ENCODE peak calls at places on chromosomes 4 and X, in eight cellular contexts. Y, S, O, Q, P, C, X and F are unnamed samples.

GRCh38 chr4:6763330-6763851 is 19.1 kb upstream of the KIAA0232 start:
- DNase-seq in Y (no peak), S (peak; percentile 91), O (no peak), Q (no peak), P (no peak), C (no peak), X (peak; percentile 45), F (no peak)

GRCh38 chr4:138910914-138911336 is 104.7 kb upstream of the NOCT start:
- DNase-seq in Y (peak; percentile 90), S (peak; percentile 88), O (peak; percentile 72), Q (peak; percentile 55), P (peak; percentile 89), C (peak; percentile 79), X (peak; percentile 75), F (peak; percentile 55)

GRCh38 chrX:5829469-5829868 is 399.2 kb downstream of the NLGN4X start:
- DNase-seq in Y (no peak), S (no peak), O (no peak), Q (no peak), P (no peak), C (no peak), X (no peak), F (no peak)

GRCh38 chr4:85724801-85725548 is 250.0 kb downstream of the ARHGAP24 start:
- DNase-seq in Y (peak; percentile 64), S (no peak), O (no peak), Q (no peak), P (no peak), C (no peak), X (no peak), F (no peak)

GRCh38 chr4:8407756-8408155 is 32.8 kb downstream of the ACOX3 start:
- DNase-seq in Y (no peak), S (no peak), O (peak; percentile 69), Q (no peak), P (no peak), C (no peak), X (peak; percentile 42), F (no peak)

GRCh38 chrX:2819345-2820130 is 9.2 kb upstream of the GYG2 start:
- DNase-seq in Y (peak; percentile 21), S (no peak), O (no peak), Q (no peak), P (no peak), C (no peak), X (no peak), F (no peak)

GRCh38 chrX:49278081-49278480 is 8.5 kb downstream of the PPP1R3F start:
- DNase-seq in Y (no peak), S (no peak), O (no peak), Q (no peak), P (no peak), C (no peak), X (no peak), F (no peak)

GRCh38 chr4:40340034-40340433 is 4.9 kb downstream of the CHRNA9 start:
- DNase-seq in Y (no peak), S (no peak), O (no peak), Q (no peak), P (no peak), C (no peak), X (no peak), F (no peak)

GRCh38 chr4:8910822-8911310 is 39.2 kb upstream of the HMX1 start:
- DNase-seq in Y (no peak), S (no peak), O (peak; percentile 13), Q (no peak), P (no peak), C (no peak), X (no peak), F (no peak)

GRCh38 chrX:15769300-15769954 is 20.9 kb upstream of the ZRSR2 start:
- DNase-seq in Y (no peak), S (no peak), O (no peak), Q (no peak), P (no peak), C (no peak), X (no peak), F (no peak)

GRCh38 chr4:36841583-36842326 is 402.8 kb upstream of the NWD2 start:
- DNase-seq in Y (no peak), S (no peak), O (no peak), Q (no peak), P (no peak), C (no peak), X (no peak), F (peak; percentile 40)

GRCh38 chrX:123665197-123665596 is 67.7 kb downstream of the THOC2 start:
- DNase-seq in Y (peak; percentile 0), S (peak; percentile 96), O (no peak), Q (no peak), P (no peak), C (no peak), X (no peak), F (no peak)

GRCh38 chrX:14916017-14916674 is 42.9 kb downstream of the MOSPD2 start:
- DNase-seq in Y (peak; percentile 17), S (no peak), O (no peak), Q (no peak), P (no peak), C (no peak), X (no peak), F (peak; percentile 47)

DNA sequence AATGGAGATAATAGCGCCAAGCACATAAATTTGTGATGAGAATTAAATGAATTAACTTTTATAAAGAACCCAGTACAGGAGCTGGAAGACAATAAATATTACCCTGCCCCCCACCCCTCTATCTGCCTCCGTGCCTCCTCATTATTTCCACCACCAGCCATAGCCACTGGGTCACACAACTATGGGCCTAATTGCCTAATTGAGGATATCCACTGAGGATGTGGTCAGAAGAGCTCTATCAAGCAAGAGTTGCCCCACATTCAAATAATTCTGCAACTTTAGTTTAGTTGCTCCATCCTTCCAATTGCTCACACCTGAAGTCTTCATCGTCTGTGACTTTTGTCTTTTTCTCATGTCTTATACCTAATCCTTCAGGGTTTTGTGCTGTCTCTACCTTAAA is 9.5 kb upstream of the CXCL8 start:
- DNase-seq in Y (no peak), S (no peak), O (no peak), Q (no peak), P (no peak), C (no peak), X (no peak), F (no peak)
- H3K4me1 ChIP-seq in Y (peaks cover 9% of the 10 kb centered on the region), S (peaks cover 23% of the 10 kb centered on the region), O (peaks cover 3% of the 10 kb centered on the region), Q (peaks cover 6% of the 10 kb centered on the region), P (peaks cover 16% of the 10 kb centered on the region), C (peaks cover 42% of the 10 kb centered on the region), X (peaks cover 9% of the 10 kb centered on the region), F (peaks cover 60% of the 10 kb centered on the region)

DNA sequence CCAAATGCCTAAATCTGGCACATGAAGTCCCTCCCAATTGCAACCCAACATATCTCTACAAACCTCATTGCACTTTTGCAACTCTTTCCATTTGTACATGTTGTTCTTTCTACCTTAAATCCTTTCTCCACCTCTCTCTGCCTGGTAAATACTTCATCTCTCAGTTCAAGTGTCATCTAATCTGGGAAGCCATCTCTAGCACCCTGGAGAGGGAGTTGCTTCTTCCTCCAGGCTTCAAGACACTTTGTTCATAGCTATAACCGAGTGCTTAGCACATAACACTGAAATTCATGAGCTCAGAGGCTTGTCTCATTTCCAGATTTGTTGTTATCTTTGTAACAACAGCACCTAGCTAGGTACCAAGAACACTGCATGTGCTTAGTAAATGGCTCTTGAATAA is 114.8 kb upstream of the NAP1L5 start:
- DNase-seq in Y (no peak), S (no peak), O (no peak), Q (no peak), P (no peak), C (no peak), X (no peak), F (no peak)
- H3K4me1 ChIP-seq in Y (no peaks in the 10 kb centered on the region), S (no peaks in the 10 kb centered on the region), O (peaks cover 5% of the 10 kb centered on the region), Q (peaks cover 7% of the 10 kb centered on the region), P (peaks cover 20% of the 10 kb centered on the region), C (peaks cover 77% of the 10 kb centered on the region), X (peaks cover 58% of the 10 kb centered on the region), F (no peaks in the 10 kb centered on the region)

DNA sequence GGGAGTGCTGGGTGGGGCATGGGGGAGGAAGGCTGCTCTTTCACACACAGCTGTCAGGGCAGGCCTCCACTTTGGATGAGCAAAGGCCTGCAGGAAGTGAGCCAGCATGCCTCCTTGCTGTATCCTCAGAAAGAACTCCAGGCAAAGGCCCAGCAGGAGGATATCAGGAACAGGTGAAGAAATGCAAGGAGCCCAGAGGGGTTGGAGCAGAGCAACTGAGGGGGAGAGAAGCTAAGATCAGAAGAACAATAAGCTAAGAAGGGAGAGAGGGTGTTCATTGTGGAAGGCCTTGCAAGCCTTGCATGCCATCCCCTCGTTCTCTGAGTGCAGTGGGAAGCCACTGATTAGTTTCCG is 115.1 kb downstream of the CAMK2D start:
- DNase-seq in Y (peak; percentile 39), S (peak; percentile 36), O (no peak), Q (no peak), P (no peak), C (no peak), X (peak; percentile 63), F (no peak)
- H3K4me1 ChIP-seq in Y (peaks cover 7% of the 10 kb centered on the region), S (peaks cover 34% of the 10 kb centered on the region), O (peaks cover 18% of the 10 kb centered on the region), Q (peaks cover 7% of the 10 kb centered on the region), P (no peaks in the 10 kb centered on the region), C (peaks cover 54% of the 10 kb centered on the region), X (peaks cover 62% of the 10 kb centered on the region), F (peaks cover 17% of the 10 kb centered on the region)

GRCh38 chrX:70169281-70169680 is 8.0 kb upstream of the DGAT2L6 start:
- DNase-seq in Y (no peak), S (no peak), O (no peak), Q (no peak), P (no peak), C (no peak), X (no peak), F (no peak)

GRCh38 chrX:70171636-70172035 is 5.6 kb upstream of the DGAT2L6 start:
- DNase-seq in Y (no peak), S (no peak), O (no peak), Q (no peak), P (no peak), C (no peak), X (no peak), F (no peak)

GRCh38 chrX:70166601-70167590 is 10.4 kb upstream of the DGAT2L6 start:
- DNase-seq in Y (peak; percentile 73), S (no peak), O (no peak), Q (no peak), P (no peak), C (no peak), X (no peak), F (peak; percentile 73)

GRCh38 chrX:70172226-70172625 is 5.1 kb upstream of the DGAT2L6 start:
- DNase-seq in Y (peak; percentile 45), S (no peak), O (no peak), Q (no peak), P (no peak), C (no peak), X (no peak), F (no peak)

GRCh38 chrX:70168238-70169188 is 8.8 kb upstream of the DGAT2L6 start:
- DNase-seq in Y (peak; percentile 66), S (peak; percentile 63), O (no peak), Q (no peak), P (no peak), C (no peak), X (no peak), F (peak; percentile 77)
- H3K4me1 ChIP-seq in Y (peaks cover 8% of the 10 kb centered on the region), S (peaks cover 24% of the 10 kb centered on the region), O (no peaks in the 10 kb centered on the region), Q (no peaks in the 10 kb centered on the region), P (peaks cover 4% of the 10 kb centered on the region), C (no peaks in the 10 kb centered on the region), X (no peaks in the 10 kb centered on the region), F (peaks cover 55% of the 10 kb centered on the region)

DNA sequence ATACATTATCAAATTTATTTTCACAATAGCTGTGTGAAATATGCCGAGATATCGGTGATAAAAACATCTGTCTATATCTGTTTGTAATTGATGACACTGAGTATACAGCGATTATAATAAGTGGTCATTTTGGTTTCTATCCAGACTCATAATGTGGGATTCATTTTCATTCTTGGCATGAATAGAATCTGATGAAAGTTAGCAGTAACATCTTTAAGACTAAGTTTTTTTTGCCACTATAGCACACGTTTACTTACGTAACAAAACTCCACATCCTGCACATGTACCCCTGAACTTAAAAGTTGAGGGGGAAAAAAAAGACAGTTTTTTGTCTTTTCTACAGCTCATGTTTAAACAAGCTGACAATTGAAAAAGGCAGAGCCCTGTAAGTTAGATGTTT is 86.4 kb downstream of the PPA2 start:
- DNase-seq in Y (peak; percentile 83), S (no peak), O (no peak), Q (no peak), P (no peak), C (no peak), X (no peak), F (no peak)
- H3K4me1 ChIP-seq in Y (no peaks in the 10 kb centered on the region), S (no peaks in the 10 kb centered on the region), O (peaks cover 3% of the 10 kb centered on the region), Q (no peaks in the 10 kb centered on the region), P (no peaks in the 10 kb centered on the region), C (peaks cover 13% of the 10 kb centered on the region), X (no peaks in the 10 kb centered on the region), F (no peaks in the 10 kb centered on the region)